ENCODE peak calls at places on chromosomes 16 and 17, in six cellular contexts. S, L, E, K, Q and B are unnamed samples.

GRCh38 chr17:66855204-66855603 is 20.3 kb downstream of the CACNG5 start:
- DNase-seq in S (peak; percentile 20), L (no peak), E (no peak), K (peak; percentile 76), Q (no peak), B (no peak)

GRCh38 chr17:14304876-14305636 is 4.2 kb downstream of the HS3ST3B1 start:
- DNase-seq in S (peak; percentile 17), L (no peak), E (no peak), K (peak; percentile 79), Q (peak; percentile 39), B (no peak)

GRCh38 chr16:68066763-68067162 is 18.4 kb upstream of the NFATC3 start:
- DNase-seq in S (no peak), L (no peak), E (no peak), K (no peak), Q (no peak), B (no peak)

GRCh38 chr16:84423416-84423837 is 55.1 kb downstream of the ATP2C2 start:
- DNase-seq in S (peak; percentile 48), L (no peak), E (no peak), K (no peak), Q (peak; percentile 39), B (no peak)

GRCh38 chr17:78568494-78569115 is 8.6 kb downstream of the DNAH17 start:
- DNase-seq in S (peak; percentile 15), L (no peak), E (no peak), K (no peak), Q (peak; percentile 25), B (peak; percentile 85)

GRCh38 chr17:49111934-49112333 is 20.6 kb upstream of the B4GALNT2 start:
- DNase-seq in S (no peak), L (no peak), E (no peak), K (no peak), Q (no peak), B (no peak)

GRCh38 chr17:29291163-29291752 is 2.7 kb downstream of the NUFIP2 start:
- DNase-seq in S (peak; percentile 78), L (no peak), E (peak; percentile 14), K (no peak), Q (peak; percentile 89), B (no peak)

GRCh38 chr16:3479654-3480216 is 15.6 kb downstream of the C16orf90 start:
- DNase-seq in S (no peak), L (no peak), E (no peak), K (no peak), Q (no peak), B (no peak)

GRCh38 chr17:36182176-36183000 is 6.0 kb upstream of the TBC1D3B start:
- DNase-seq in S (no peak), L (no peak), E (peak; percentile 53), K (peak; percentile 84), Q (peak; percentile 74), B (no peak)

GRCh38 chr17:7838291-7839075 is 4.5 kb downstream of the KDM6B start:
- DNase-seq in S (peak; percentile 57), L (no peak), E (peak; percentile 58), K (peak; percentile 80), Q (peak; percentile 90), B (peak; percentile 95)

GRCh38 chr16:50304467-50305440 is 38.4 kb downstream of the ADCY7 start:
- DNase-seq in S (no peak), L (no peak), E (no peak), K (peak; percentile 81), Q (no peak), B (peak; percentile 44)

GRCh38 chr17:74457820-74458166 is 8.6 kb upstream of the CD300A start:
- DNase-seq in S (no peak), L (no peak), E (no peak), K (no peak), Q (no peak), B (no peak)

GRCh38 chr17:74099441-74100340 is 103.8 kb upstream of the RPL38 start:
- DNase-seq in S (no peak), L (no peak), E (no peak), K (no peak), Q (peak; percentile 88), B (peak; percentile 72)